ENCODE peak calls at places on chromosome 6, in six cellular contexts. T is pulmonary artery endothelial cell, N is nucleus accumbens, P is colonic mucosa, E is Calu3, R is neural crest cell. M is an unnamed sample.

GRCh38 chr6:120378582-120379220 is 955.6 kb downstream of the TBC1D32 start:
- DNase-seq in T (no peak), N (no peak), P (no peak), E (no peak), R (no peak), M (no peak)

GRCh38 chr6:157710604-157711003 is 112.4 kb upstream of the SNX9 start:
- DNase-seq in T (no peak), N (no peak), P (no peak), E (no peak), R (no peak), M (no peak)

GRCh38 chr6:36276581-36277536 is 7.0 kb downstream of the PNPLA1 start:
- DNase-seq in T (no peak), N (no peak), P (no peak), E (no peak), R (no peak), M (no peak)

GRCh38 chr6:156848533-156848932 is 71.4 kb downstream of the ARID1B start:
- DNase-seq in T (no peak), N (no peak), P (no peak), E (no peak), R (no peak), M (no peak)

GRCh38 chr6:78615430-78615904 is 251.9 kb upstream of the IRAK1BP1 start:
- DNase-seq in T (no peak), N (no peak), P (no peak), E (no peak), R (no peak), M (no peak)

GRCh38 chr6:41784581-41785171 is 2.8 kb upstream of the TOMM6 start:
- DNase-seq in T (no peak), N (no peak), P (no peak), E (peak), R (no peak), M (peak)

GRCh38 chr6:167399599-167399998 is 74.7 kb downstream of the TTLL2 start:
- DNase-seq in T (no peak), N (no peak), P (no peak), E (no peak), R (no peak), M (no peak)

GRCh38 chr6:26064619-26065257 is 22.5 kb upstream of the HFE start:
- DNase-seq in T (no peak), N (no peak), P (peak), E (peak), R (peak), M (no peak)

GRCh38 chr6:31822038-31822821 is 5.3 kb upstream of the HSPA1B start:
- DNase-seq in T (no peak), N (peak), P (peak), E (peak), R (no peak), M (peak)

GRCh38 chr6:130515306-130515705 is 149.5 kb downstream of the TMEM200A start:
- DNase-seq in T (no peak), N (no peak), P (no peak), E (no peak), R (no peak), M (no peak)

GRCh38 chr6:12030993-12031550 is 19.0 kb downstream of the HIVEP1 start:
- DNase-seq in T (no peak), N (no peak), P (no peak), E (no peak), R (no peak), M (no peak)

M was measured in stomach.